ENCODE peak calls at places on chromosome 3, in six cellular contexts. One of them, this sample, is unnamed.

GRCh38 chr3:46549408-46549904 is 16.6 kb downstream of the LRRC2 start:
- DNase-seq in K562: peak; percentile 57
- DNase-seq in HCT116: no peak
- DNase-seq in GM12878: no peak
- DNase-seq in H1: no peak
- DNase-seq in HepG2: no peak
- DNase-seq in this sample: no peak

GRCh38 chr3:64084640-64085039 is 61.3 kb upstream of the PSMD6 start:
- DNase-seq in HCT116: peak; percentile 26
- DNase-seq in GM12878: no peak
- DNase-seq in HepG2: peak; percentile 24
- DNase-seq in K562: no peak
- DNase-seq in H1: no peak
- DNase-seq in this sample: no peak

GRCh38 chr3:23900744-23901143 is 16.0 kb downstream of the NKIRAS1 start:
- DNase-seq in HCT116: no peak
- DNase-seq in H1: no peak
- DNase-seq in GM12878: no peak
- DNase-seq in K562: no peak
- DNase-seq in HepG2: peak; percentile 68
- DNase-seq in this sample: no peak

GRCh38 chr3:13258986-13259514 is 161.1 kb downstream of the NUP210 start:
- DNase-seq in H1: no peak
- DNase-seq in HepG2: no peak
- DNase-seq in K562: no peak
- DNase-seq in HCT116: no peak
- DNase-seq in GM12878: no peak
- DNase-seq in this sample: no peak

GRCh38 chr3:72329354-72329753 is 518.9 kb downstream of the SHQ1 start:
- DNase-seq in HCT116: no peak
- DNase-seq in GM12878: no peak
- DNase-seq in H1: no peak
- DNase-seq in K562: no peak
- DNase-seq in HepG2: no peak
- DNase-seq in this sample: no peak

GRCh38 chr3:13011369-13012227 is 61.6 kb downstream of the IQSEC1 start:
- DNase-seq in GM12878: peak; percentile 92
- DNase-seq in HCT116: no peak
- DNase-seq in HepG2: peak; percentile 32
- DNase-seq in H1: no peak
- DNase-seq in K562: no peak
- DNase-seq in this sample: no peak

GRCh38 chr3:77248420-77248819 is 208.5 kb downstream of the ROBO2 start:
- DNase-seq in HepG2: no peak
- DNase-seq in H1: no peak
- DNase-seq in HCT116: no peak
- DNase-seq in GM12878: no peak
- DNase-seq in K562: no peak
- DNase-seq in this sample: no peak

GRCh38 chr3:47428585-47429145 is 47.1 kb downstream of the SCAP start:
- DNase-seq in HCT116: no peak
- DNase-seq in K562: no peak
- DNase-seq in GM12878: no peak
- DNase-seq in H1: no peak
- DNase-seq in HepG2: no peak
- DNase-seq in this sample: no peak

GRCh38 chr3:87225659-87226058 is 1.4 kb upstream of the CHMP2B start:
- DNase-seq in H1: no peak
- DNase-seq in K562: no peak
- DNase-seq in HCT116: no peak
- DNase-seq in HepG2: no peak
- DNase-seq in GM12878: no peak
- DNase-seq in this sample: no peak

GRCh38 chr3:18338827-18339226 is 86.3 kb downstream of the SATB1 start:
- DNase-seq in GM12878: no peak
- DNase-seq in HepG2: no peak
- DNase-seq in K562: no peak
- DNase-seq in H1: no peak
- DNase-seq in HCT116: no peak
- DNase-seq in this sample: no peak

GRCh38 chr3:179720196-179720595 is 67.4 kb downstream of the USP13 start:
- DNase-seq in GM12878: no peak
- DNase-seq in H1: no peak
- DNase-seq in HCT116: no peak
- DNase-seq in K562: no peak
- DNase-seq in HepG2: no peak
- DNase-seq in this sample: no peak
- TF ChIP-seq ZNF274 in GM12878: no peak
- TF ChIP-seq ZNF274 in H1: no peak
- TF ChIP-seq ZNF274 in HCT116: no peak
- TF ChIP-seq ZNF274 in K562: no peak
- TF ChIP-seq ZNF274 in HepG2: no peak
- TF ChIP-seq ZNF274 in this sample: no peak

DNA sequence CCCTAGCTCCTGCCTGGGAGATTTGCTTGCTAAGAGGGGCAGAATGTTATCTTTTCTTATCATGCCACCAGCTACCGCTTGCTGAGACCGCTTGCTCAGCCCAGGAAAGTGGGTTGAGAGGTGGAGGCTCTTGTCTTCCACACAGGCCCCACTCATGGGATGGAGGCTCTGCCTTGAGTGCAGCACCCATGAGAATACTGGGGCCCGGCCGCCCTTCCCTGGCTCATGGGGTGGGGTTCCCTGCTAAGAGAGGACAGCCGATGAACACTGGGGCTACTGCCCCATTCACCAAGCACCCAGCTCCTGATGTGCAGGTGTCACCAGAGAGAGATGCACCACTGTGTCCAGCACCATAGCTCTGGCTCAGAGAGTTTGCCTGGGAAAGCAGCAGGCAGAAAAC is 55.2 kb downstream of the HMCES start:
- DNase-seq in H1: no peak
- DNase-seq in K562: no peak
- DNase-seq in GM12878: no peak
- DNase-seq in HCT116: no peak
- DNase-seq in HepG2: no peak
- DNase-seq in this sample: no peak
- TF ChIP-seq ZNF274 in H1: no peak
- TF ChIP-seq ZNF274 in K562: no peak
- TF ChIP-seq ZNF274 in GM12878: no peak
- TF ChIP-seq ZNF274 in HCT116: no peak
- TF ChIP-seq ZNF274 in HepG2: no peak
- TF ChIP-seq ZNF274 in this sample: no peak

GRCh38 chr3:117281371-117281770 is 571.8 kb downstream of the TUSC7 start:
- DNase-seq in HepG2: no peak
- DNase-seq in K562: no peak
- DNase-seq in H1: no peak
- DNase-seq in GM12878: no peak
- DNase-seq in HCT116: no peak
- DNase-seq in this sample: no peak
- TF ChIP-seq ZNF274 in HepG2: no peak
- TF ChIP-seq ZNF274 in K562: no peak
- TF ChIP-seq ZNF274 in H1: no peak
- TF ChIP-seq ZNF274 in GM12878: no peak
- TF ChIP-seq ZNF274 in HCT116: no peak
- TF ChIP-seq ZNF274 in this sample: no peak

DNA sequence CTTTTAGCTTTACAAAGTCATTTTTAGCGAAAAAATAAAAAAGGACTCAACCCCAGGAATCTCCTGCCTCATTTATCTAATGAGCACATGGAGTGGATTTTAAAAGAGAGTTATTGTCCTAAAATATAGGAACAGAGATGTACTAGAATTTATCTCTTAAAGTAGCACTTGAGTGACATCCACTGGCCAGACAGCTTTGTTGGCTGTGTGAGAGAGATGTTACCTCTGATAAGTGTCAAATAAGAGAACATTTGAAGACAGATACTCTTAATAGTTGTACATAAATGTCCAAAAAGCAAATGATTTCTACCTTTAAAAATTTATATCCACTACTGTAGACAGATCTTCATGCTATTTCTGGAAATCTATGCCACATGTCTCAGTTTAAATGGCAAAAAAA is 12.3 kb upstream of the MFSD1 start:
- DNase-seq in GM12878: no peak
- DNase-seq in K562: peak; percentile 31
- DNase-seq in HepG2: peak; percentile 43
- DNase-seq in HCT116: no peak
- DNase-seq in H1: no peak
- DNase-seq in this sample: no peak
- TF ChIP-seq ZNF274 in GM12878: no peak
- TF ChIP-seq ZNF274 in K562: no peak
- TF ChIP-seq ZNF274 in HepG2: no peak
- TF ChIP-seq ZNF274 in HCT116: no peak
- TF ChIP-seq ZNF274 in H1: no peak
- TF ChIP-seq ZNF274 in this sample: no peak

This sample was measured in NT2/D1.